ENCODE peak calls at places on chromosomes 16 and 17, in ten cellular contexts. One of them, this sample, is unnamed. For H3K9me3, the result is how much of the 10 kb centered on the place peaks cover.

GRCh38 chr17:50397111-50397918 is at the start of gene LRRC59:
- DNase-seq in transverse colon: peak
- DNase-seq in body of pancreas: peak
- DNase-seq in ovary: peak
- DNase-seq in fibroblast of lung: peak
- DNase-seq in thyroid gland: peak
- DNase-seq in CD4-positive, alpha-beta T cell: peak
- DNase-seq in upper lobe of left lung: peak
- DNase-seq in Karpas-422: peak
- DNase-seq in IMR-90: peak
- DNase-seq in this sample: peak

GRCh38 chr17:77872199-77872598 is 86.3 kb upstream of the TNRC6C start:
- DNase-seq in transverse colon: no peak
- DNase-seq in body of pancreas: no peak
- DNase-seq in ovary: no peak
- DNase-seq in fibroblast of lung: no peak
- DNase-seq in thyroid gland: no peak
- DNase-seq in CD4-positive, alpha-beta T cell: peak
- DNase-seq in upper lobe of left lung: no peak
- DNase-seq in Karpas-422: no peak
- DNase-seq in IMR-90: no peak
- DNase-seq in this sample: no peak

GRCh38 chr16:11686713-11687112 is 18.5 kb downstream of the SNN start:
- DNase-seq in transverse colon: no peak
- DNase-seq in body of pancreas: no peak
- DNase-seq in ovary: no peak
- DNase-seq in fibroblast of lung: no peak
- DNase-seq in thyroid gland: no peak
- DNase-seq in CD4-positive, alpha-beta T cell: no peak
- DNase-seq in upper lobe of left lung: no peak
- DNase-seq in Karpas-422: peak
- DNase-seq in IMR-90: no peak
- DNase-seq in this sample: no peak

GRCh38 chr16:54458923-54459322 is 172.3 kb upstream of the IRX3 start:
- DNase-seq in transverse colon: no peak
- DNase-seq in body of pancreas: no peak
- DNase-seq in ovary: no peak
- DNase-seq in fibroblast of lung: no peak
- DNase-seq in thyroid gland: no peak
- DNase-seq in CD4-positive, alpha-beta T cell: no peak
- DNase-seq in upper lobe of left lung: no peak
- DNase-seq in Karpas-422: no peak
- DNase-seq in IMR-90: no peak
- DNase-seq in this sample: no peak

GRCh38 chr17:58936295-58936694 is 170.4 kb downstream of the TRIM37 start:
- DNase-seq in transverse colon: no peak
- DNase-seq in body of pancreas: no peak
- DNase-seq in ovary: no peak
- DNase-seq in fibroblast of lung: no peak
- DNase-seq in thyroid gland: no peak
- DNase-seq in CD4-positive, alpha-beta T cell: no peak
- DNase-seq in upper lobe of left lung: no peak
- DNase-seq in Karpas-422: no peak
- DNase-seq in IMR-90: no peak
- DNase-seq in this sample: no peak

GRCh38 chr16:81937305-81938038 is 73.8 kb downstream of the SDR42E1 start:
- DNase-seq in transverse colon: no peak
- DNase-seq in body of pancreas: no peak
- DNase-seq in ovary: no peak
- DNase-seq in fibroblast of lung: no peak
- DNase-seq in thyroid gland: no peak
- DNase-seq in CD4-positive, alpha-beta T cell: no peak
- DNase-seq in upper lobe of left lung: no peak
- DNase-seq in Karpas-422: no peak
- DNase-seq in IMR-90: no peak
- DNase-seq in this sample: no peak

GRCh38 chr17:48605409-48605864 is 651 bp upstream of the HOXB6 start:
- DNase-seq in transverse colon: no peak
- DNase-seq in body of pancreas: no peak
- DNase-seq in ovary: no peak
- DNase-seq in fibroblast of lung: no peak
- DNase-seq in thyroid gland: no peak
- DNase-seq in CD4-positive, alpha-beta T cell: no peak
- DNase-seq in upper lobe of left lung: no peak
- DNase-seq in Karpas-422: no peak
- DNase-seq in IMR-90: no peak
- DNase-seq in this sample: no peak

GRCh38 chr17:30005709-30006320 is 64.4 kb downstream of the EFCAB5 start:
- DNase-seq in transverse colon: no peak
- DNase-seq in body of pancreas: no peak
- DNase-seq in ovary: no peak
- DNase-seq in fibroblast of lung: peak
- DNase-seq in thyroid gland: no peak
- DNase-seq in CD4-positive, alpha-beta T cell: no peak
- DNase-seq in upper lobe of left lung: no peak
- DNase-seq in Karpas-422: no peak
- DNase-seq in IMR-90: peak
- DNase-seq in this sample: no peak

GRCh38 chr17:19747159-19747719 is 859 bp downstream of the ALDH3A1 start:
- DNase-seq in transverse colon: no peak
- DNase-seq in body of pancreas: no peak
- DNase-seq in ovary: no peak
- DNase-seq in fibroblast of lung: no peak
- DNase-seq in thyroid gland: no peak
- DNase-seq in CD4-positive, alpha-beta T cell: no peak
- DNase-seq in upper lobe of left lung: no peak
- DNase-seq in Karpas-422: no peak
- DNase-seq in IMR-90: no peak
- DNase-seq in this sample: peak

GRCh38 chr17:9169116-9169515 is 147.8 kb downstream of the NTN1 start:
- DNase-seq in transverse colon: no peak
- DNase-seq in body of pancreas: no peak
- DNase-seq in ovary: no peak
- DNase-seq in fibroblast of lung: no peak
- DNase-seq in thyroid gland: no peak
- DNase-seq in CD4-positive, alpha-beta T cell: no peak
- DNase-seq in upper lobe of left lung: no peak
- DNase-seq in Karpas-422: no peak
- DNase-seq in IMR-90: no peak
- DNase-seq in this sample: no peak

GRCh38 chr17:42706732-42707131 is 24.4 kb downstream of the CNTNAP1 start:
- DNase-seq in transverse colon: no peak
- DNase-seq in body of pancreas: no peak
- DNase-seq in ovary: no peak
- DNase-seq in fibroblast of lung: no peak
- DNase-seq in thyroid gland: no peak
- DNase-seq in CD4-positive, alpha-beta T cell: peak
- DNase-seq in upper lobe of left lung: no peak
- DNase-seq in Karpas-422: no peak
- DNase-seq in IMR-90: no peak
- DNase-seq in this sample: no peak

GRCh38 chr16:35690413-35690812 is 2231.0 kb downstream of the TP53TG3F start:
- DNase-seq in transverse colon: no peak
- DNase-seq in body of pancreas: no peak
- DNase-seq in ovary: no peak
- DNase-seq in fibroblast of lung: no peak
- DNase-seq in thyroid gland: no peak
- DNase-seq in CD4-positive, alpha-beta T cell: no peak
- DNase-seq in upper lobe of left lung: no peak
- DNase-seq in Karpas-422: no peak
- DNase-seq in IMR-90: no peak
- DNase-seq in this sample: no peak

GRCh38 chr16:35687781-35688180 is 2228.4 kb downstream of the TP53TG3F start:
- DNase-seq in transverse colon: no peak
- DNase-seq in body of pancreas: no peak
- DNase-seq in ovary: no peak
- DNase-seq in fibroblast of lung: no peak
- DNase-seq in thyroid gland: no peak
- DNase-seq in CD4-positive, alpha-beta T cell: no peak
- DNase-seq in upper lobe of left lung: no peak
- DNase-seq in Karpas-422: no peak
- DNase-seq in IMR-90: no peak
- DNase-seq in this sample: no peak

GRCh38 chr16:35691057-35691456 is 2231.6 kb downstream of the TP53TG3F start:
- DNase-seq in transverse colon: no peak
- DNase-seq in body of pancreas: no peak
- DNase-seq in ovary: no peak
- DNase-seq in fibroblast of lung: no peak
- DNase-seq in thyroid gland: no peak
- DNase-seq in CD4-positive, alpha-beta T cell: no peak
- DNase-seq in upper lobe of left lung: no peak
- DNase-seq in Karpas-422: no peak
- DNase-seq in IMR-90: no peak
- DNase-seq in this sample: peak

GRCh38 chr16:35687071-35687470 is 2227.7 kb downstream of the TP53TG3F start:
- DNase-seq in transverse colon: no peak
- DNase-seq in body of pancreas: no peak
- DNase-seq in ovary: no peak
- DNase-seq in fibroblast of lung: no peak
- DNase-seq in thyroid gland: no peak
- DNase-seq in CD4-positive, alpha-beta T cell: no peak
- DNase-seq in upper lobe of left lung: no peak
- DNase-seq in Karpas-422: no peak
- DNase-seq in IMR-90: no peak
- DNase-seq in this sample: peak

GRCh38 chr16:35689764-35690163 is 2230.4 kb downstream of the TP53TG3F start:
- DNase-seq in transverse colon: no peak
- DNase-seq in body of pancreas: no peak
- DNase-seq in ovary: no peak
- DNase-seq in fibroblast of lung: no peak
- DNase-seq in thyroid gland: no peak
- DNase-seq in CD4-positive, alpha-beta T cell: no peak
- DNase-seq in upper lobe of left lung: no peak
- DNase-seq in Karpas-422: no peak
- DNase-seq in IMR-90: no peak
- DNase-seq in this sample: peak
- H3K9me3 ChIP-seq in transverse colon: under half
- H3K9me3 ChIP-seq in body of pancreas: under half
- H3K9me3 ChIP-seq in ovary: under half
- H3K9me3 ChIP-seq in fibroblast of lung: under half
- H3K9me3 ChIP-seq in thyroid gland: under half
- H3K9me3 ChIP-seq in CD4-positive, alpha-beta T cell: half or more
- H3K9me3 ChIP-seq in upper lobe of left lung: half or more
- H3K9me3 ChIP-seq in Karpas-422: under half
- H3K9me3 ChIP-seq in IMR-90: under half
- H3K9me3 ChIP-seq in this sample: under half

GRCh38 chr17:17141860-17142552 is 64.1 kb downstream of the PLD6 start:
- DNase-seq in transverse colon: no peak
- DNase-seq in body of pancreas: no peak
- DNase-seq in ovary: peak
- DNase-seq in fibroblast of lung: peak
- DNase-seq in thyroid gland: peak
- DNase-seq in CD4-positive, alpha-beta T cell: peak
- DNase-seq in upper lobe of left lung: peak
- DNase-seq in Karpas-422: peak
- DNase-seq in IMR-90: peak
- DNase-seq in this sample: no peak
- H3K27ac ChIP-seq in transverse colon: no peak
- H3K27ac ChIP-seq in body of pancreas: no peak
- H3K27ac ChIP-seq in ovary: no peak
- H3K27ac ChIP-seq in fibroblast of lung: no peak
- H3K27ac ChIP-seq in thyroid gland: no peak
- H3K27ac ChIP-seq in CD4-positive, alpha-beta T cell: no peak
- H3K27ac ChIP-seq in upper lobe of left lung: no peak
- H3K27ac ChIP-seq in Karpas-422: no peak
- H3K27ac ChIP-seq in IMR-90: no peak
- H3K27ac ChIP-seq in this sample: no peak

DNA sequence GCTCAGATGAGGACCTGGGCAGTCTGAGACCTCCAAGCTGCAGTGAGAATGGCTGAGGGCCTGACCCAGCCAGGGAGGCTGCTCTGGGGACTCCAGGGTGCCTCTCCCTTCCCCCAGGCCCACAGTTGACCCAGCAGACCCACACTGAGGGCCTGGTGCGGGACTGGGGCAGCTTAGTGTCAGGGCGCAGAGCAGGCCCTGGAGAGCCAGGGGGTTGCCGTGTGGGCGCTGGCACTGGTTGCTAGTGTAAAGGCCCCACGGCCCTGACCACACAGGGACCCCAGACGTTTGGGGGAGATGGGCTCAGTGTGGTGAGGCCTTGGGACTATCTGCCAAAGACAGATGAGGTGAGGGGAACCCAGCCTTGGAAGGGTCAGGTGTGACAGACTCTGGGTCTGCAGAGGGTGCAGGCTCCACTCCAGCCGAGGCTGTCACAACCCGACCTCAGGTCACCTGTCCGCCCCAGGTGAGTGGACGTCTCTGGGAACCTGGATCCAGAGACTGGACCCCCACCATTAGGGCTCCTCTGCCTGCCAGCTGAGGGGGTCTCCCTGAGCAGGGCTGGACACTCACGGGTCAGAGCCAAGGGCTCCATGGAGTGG is 50.8 kb upstream of the GNG13 start:
- DNase-seq in transverse colon: no peak
- DNase-seq in body of pancreas: no peak
- DNase-seq in ovary: no peak
- DNase-seq in fibroblast of lung: no peak
- DNase-seq in thyroid gland: no peak
- DNase-seq in CD4-positive, alpha-beta T cell: no peak
- DNase-seq in upper lobe of left lung: peak
- DNase-seq in Karpas-422: no peak
- DNase-seq in IMR-90: no peak
- DNase-seq in this sample: no peak
- H3K9me3 ChIP-seq in transverse colon: under half
- H3K9me3 ChIP-seq in body of pancreas: under half
- H3K9me3 ChIP-seq in ovary: under half
- H3K9me3 ChIP-seq in fibroblast of lung: under half
- H3K9me3 ChIP-seq in thyroid gland: under half
- H3K9me3 ChIP-seq in CD4-positive, alpha-beta T cell: under half
- H3K9me3 ChIP-seq in upper lobe of left lung: under half
- H3K9me3 ChIP-seq in Karpas-422: under half
- H3K9me3 ChIP-seq in IMR-90: under half
- H3K9me3 ChIP-seq in this sample: under half

DNA sequence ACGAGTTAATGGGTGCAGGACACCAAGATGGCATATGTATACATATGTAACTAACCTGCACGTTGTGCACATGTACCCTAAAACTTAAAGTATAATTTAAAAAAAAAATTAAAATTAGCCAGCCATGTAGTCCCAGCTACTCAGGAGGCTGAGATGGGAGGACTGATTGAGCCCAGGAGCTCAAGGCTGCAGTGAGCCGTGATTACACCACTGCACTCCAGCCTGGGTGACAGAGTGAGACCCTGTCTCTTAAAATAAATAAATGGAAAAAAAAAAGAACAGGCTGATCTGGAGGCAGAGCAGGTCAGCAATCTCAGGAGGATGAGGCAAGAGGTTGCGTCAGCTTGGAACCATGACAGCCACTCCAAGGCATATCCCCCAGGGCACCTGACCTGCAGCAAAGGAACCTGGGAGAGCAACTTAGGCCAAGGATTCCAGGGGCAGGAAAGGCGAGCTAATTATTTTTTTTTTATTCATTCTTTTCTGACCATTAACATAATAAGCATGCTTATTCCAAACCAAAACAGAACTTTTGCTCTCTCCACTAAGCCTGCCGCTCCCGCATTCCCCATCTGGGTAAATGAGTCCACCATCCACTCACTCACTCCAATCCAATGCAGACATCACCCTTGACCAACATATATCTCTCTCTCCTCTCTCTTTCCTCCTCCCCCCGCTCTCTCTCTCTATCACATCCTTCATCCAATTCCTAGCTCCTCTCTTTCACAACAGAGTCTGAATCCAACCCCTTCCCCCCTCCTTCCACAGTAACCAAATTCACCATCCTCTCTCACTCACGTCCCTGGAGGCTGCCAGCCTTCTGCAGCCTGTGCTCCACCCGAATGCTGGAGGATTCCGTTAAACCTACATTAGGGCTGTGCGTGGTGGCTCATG is 47.7 kb downstream of the TK2 start:
- DNase-seq in transverse colon: no peak
- DNase-seq in body of pancreas: no peak
- DNase-seq in ovary: peak
- DNase-seq in fibroblast of lung: peak
- DNase-seq in thyroid gland: peak
- DNase-seq in CD4-positive, alpha-beta T cell: no peak
- DNase-seq in upper lobe of left lung: no peak
- DNase-seq in Karpas-422: no peak
- DNase-seq in IMR-90: peak
- DNase-seq in this sample: peak
- H3K27ac ChIP-seq in transverse colon: no peak
- H3K27ac ChIP-seq in body of pancreas: no peak
- H3K27ac ChIP-seq in ovary: peak
- H3K27ac ChIP-seq in fibroblast of lung: no peak
- H3K27ac ChIP-seq in thyroid gland: peak
- H3K27ac ChIP-seq in CD4-positive, alpha-beta T cell: no peak
- H3K27ac ChIP-seq in upper lobe of left lung: peak
- H3K27ac ChIP-seq in Karpas-422: no peak
- H3K27ac ChIP-seq in IMR-90: peak
- H3K27ac ChIP-seq in this sample: peak

This sample was measured in suprapubic skin.